ENCODE peak calls at places on chromosome 19, in six cellular contexts. X is spleen, G is kidney, E is fibroblast of lung, D is astrocyte of the cerebellum, L is left ventricle myocardium inferior. H is an unnamed sample.

GRCh38 chr19:33471111-33471996 is 50.2 kb downstream of the PEPD start:
- DNase-seq in G (no peak), L (no peak), X (peak), E (no peak), D (no peak), H (no peak)

GRCh38 chr19:1725100-1726064 is 27.9 kb upstream of the ONECUT3 start:
- DNase-seq in E (peak), X (no peak), D (no peak), L (peak), G (no peak), H (peak)

GRCh38 chr19:42198676-42199439 is 18.6 kb downstream of the DEDD2 start:
- DNase-seq in L (no peak), E (no peak), X (peak), D (no peak), G (peak), H (no peak)

GRCh38 chr19:35211545-35212230 is 16.9 kb downstream of the FAM187B start:
- DNase-seq in X (peak), L (peak), E (no peak), G (peak), D (no peak), H (no peak)

GRCh38 chr19:32201661-32202060 is 143.7 kb upstream of the ZNF507 start:
- DNase-seq in G (no peak), L (no peak), X (peak), D (no peak), E (no peak), H (no peak)

GRCh38 chr19:784541-784940 is 12.7 kb upstream of the PTBP1 start:
- DNase-seq in X (no peak), G (no peak), L (no peak), D (no peak), E (no peak), H (no peak)

GRCh38 chr19:19554074-19555023 is 16.3 kb downstream of the CILP2 start:
- DNase-seq in G (peak), L (peak), E (peak), D (peak), X (peak), H (no peak)

GRCh38 chr19:611506-611869 is 21.8 kb downstream of the HCN2 start:
- DNase-seq in G (no peak), D (peak), E (peak), L (no peak), X (no peak), H (peak)

GRCh38 chr19:52007436-52007804 is 591 bp downstream of the ZNF615 start:
- DNase-seq in X (no peak), E (no peak), D (no peak), G (no peak), L (no peak), H (no peak)

GRCh38 chr19:21460686-21461085 is 44.7 kb upstream of the ZNF429 start:
- DNase-seq in D (no peak), E (no peak), L (no peak), G (no peak), X (no peak), H (no peak)

GRCh38 chr19:54481326-54481930 is 8.3 kb upstream of the CDC42EP5 start:
- DNase-seq in E (peak), G (peak), D (no peak), L (no peak), X (no peak), H (no peak)

GRCh38 chr19:34925278-34925855 is 1.3 kb upstream of the ZNF30 start:
- DNase-seq in X (no peak), E (no peak), D (no peak), G (no peak), L (no peak), H (no peak)

GRCh38 chr19:41998246-41999020 is 4.4 kb upstream of the ATP1A3 start:
- DNase-seq in X (no peak), E (peak), D (no peak), G (no peak), L (peak), H (no peak)

GRCh38 chr19:6381030-6381750 is 5.5 kb upstream of the PSPN start:
- DNase-seq in X (no peak), E (no peak), L (no peak), G (no peak), D (no peak), H (no peak)

GRCh38 chr19:32814046-32814445 is 55.5 kb downstream of the SLC7A9 start:
- DNase-seq in L (no peak), X (no peak), E (no peak), G (no peak), D (no peak), H (no peak)

GRCh38 chr19:39599116-39599515 is 3.2 kb upstream of the LGALS13 start:
- DNase-seq in G (no peak), X (no peak), D (no peak), L (no peak), E (peak), H (peak)

GRCh38 chr19:21202865-21203494 is 61.1 kb downstream of the ZNF431 start:
- DNase-seq in L (no peak), E (peak), X (no peak), D (no peak), G (no peak), H (no peak)

GRCh38 chr19:54653181-54653809 is 9.5 kb upstream of the LILRB4 start:
- DNase-seq in D (no peak), G (no peak), X (no peak), L (no peak), E (peak), H (peak)

GRCh38 chr19:11423164-11423803 is 4.2 kb upstream of the RGL3 start:
- DNase-seq in X (no peak), G (peak), D (no peak), E (no peak), L (no peak), H (no peak)

GRCh38 chr19:11421607-11422098 is 2.5 kb upstream of the RGL3 start:
- DNase-seq in L (peak), X (peak), D (no peak), E (no peak), G (peak), H (no peak)

GRCh38 chr19:11420894-11421606 is 1.9 kb upstream of the RGL3 start:
- DNase-seq in L (peak), D (no peak), E (no peak), G (no peak), X (no peak), H (no peak)

GRCh38 chr19:11423804-11424318 is 4.7 kb upstream of the RGL3 start:
- DNase-seq in E (no peak), G (no peak), X (no peak), L (no peak), D (no peak), H (no peak)

GRCh38 chr19:11422163-11423068 is 3.3 kb upstream of the RGL3 start:
- DNase-seq in D (no peak), L (peak), G (peak), X (peak), E (peak), H (no peak)
- H3K4me3 ChIP-seq in D (no peak), L (peak), G (peak), X (peak), E (no peak), H (no peak)

GRCh38 chr19:56764296-56764695 is 76.2 kb downstream of the PEG3 start:
- DNase-seq in E (no peak), G (no peak), D (no peak), X (no peak), L (no peak), H (no peak)
- TF ChIP-seq CTCF in E (no peak), G (no peak), D (no peak), X (no peak), L (no peak), H (no peak)

GRCh38 chr19:3575949-3576673 is 3.4 kb downstream of the HMG20B start:
- DNase-seq in G (peak), E (no peak), D (no peak), L (no peak), X (no peak), H (no peak)
- H3K4me3 ChIP-seq in G (no peak), E (peak), D (peak), L (peak), X (no peak), H (peak)

DNA sequence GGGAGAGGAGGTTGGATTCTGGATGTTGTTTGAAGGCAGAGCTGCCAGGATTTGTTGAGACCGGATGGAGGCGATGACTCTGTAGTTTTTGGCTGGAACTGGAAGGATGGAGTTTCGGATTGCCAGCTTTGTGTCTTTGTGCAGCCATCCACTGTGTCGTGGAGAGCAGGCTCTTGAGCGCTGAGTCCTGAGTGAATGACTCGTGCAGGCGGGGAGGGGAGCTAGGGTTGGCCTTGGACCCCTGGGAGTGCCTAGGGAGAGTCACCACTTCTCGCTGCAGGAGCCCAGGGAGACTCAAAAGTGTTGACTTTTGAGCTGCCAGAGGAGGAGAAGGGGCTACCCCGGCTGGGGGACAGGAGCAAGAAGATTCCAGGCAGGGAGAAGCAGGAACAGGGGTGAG is 3.9 kb downstream of the TOMM40 start:
- DNase-seq in E (no peak), G (no peak), L (no peak), X (no peak), D (no peak), H (no peak)
- TF ChIP-seq CTCF in E (no peak), G (no peak), L (no peak), X (no peak), D (no peak), H (no peak)

GRCh38 chr19:15124572-15125231 is 17.5 kb downstream of the SYDE1 start:
- DNase-seq in G (no peak), L (no peak), X (no peak), E (no peak), D (no peak), H (no peak)

GRCh38 chr19:15128162-15128770 is 21.1 kb downstream of the SYDE1 start:
- DNase-seq in G (no peak), L (no peak), E (no peak), X (no peak), D (no peak), H (no peak)

GRCh38 chr19:15123900-15124299 is 16.7 kb downstream of the SYDE1 start:
- DNase-seq in G (no peak), D (no peak), X (no peak), L (peak), E (no peak), H (no peak)

GRCh38 chr19:15125232-15126067 is 18.2 kb downstream of the SYDE1 start:
- DNase-seq in D (peak), E (peak), X (peak), G (peak), L (peak), H (peak)

DNA sequence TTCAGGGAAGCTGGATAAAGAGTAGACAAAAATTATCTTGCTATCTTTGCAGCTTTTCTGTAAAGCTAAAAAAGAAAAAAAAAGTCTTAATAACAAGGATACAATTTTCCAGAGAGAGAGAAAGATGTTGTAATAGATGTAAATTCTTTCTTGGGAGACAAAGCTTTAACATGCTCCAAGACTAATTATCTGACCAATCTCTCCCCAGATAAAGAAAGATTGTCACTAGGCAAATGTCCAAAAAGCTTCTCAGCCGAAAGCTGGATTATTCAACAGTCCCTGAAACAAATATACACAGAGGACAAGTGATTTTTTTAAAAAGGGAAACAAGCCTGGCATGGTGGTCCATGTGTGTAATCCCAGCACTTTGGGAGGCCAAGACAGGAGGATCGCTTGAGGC is 19.3 kb downstream of the SYDE1 start:
- DNase-seq in G (no peak), X (no peak), D (no peak), E (no peak), L (no peak), H (no peak)
- H3K4me3 ChIP-seq in G (no peak), X (no peak), D (no peak), E (no peak), L (no peak), H (no peak)

GRCh38 chr19:49118565-49119410 is at the start of gene C19orf73:
- DNase-seq in G (peak), E (peak), D (peak), L (peak), X (peak), H (peak)
- TF ChIP-seq CTCF in G (no peak), E (no peak), D (no peak), L (peak), X (peak), H (peak)

GRCh38 chr19:16033721-16034120 is 42.6 kb upstream of the TPM4 start:
- DNase-seq in L (no peak), E (no peak), D (no peak), G (no peak), X (no peak), H (no peak)

GRCh38 chr19:16034180-16034579 is 42.1 kb upstream of the TPM4 start:
- DNase-seq in X (peak), E (no peak), L (no peak), G (no peak), D (no peak), H (no peak)

GRCh38 chr19:16036397-16036925 is 39.8 kb upstream of the TPM4 start:
- DNase-seq in L (no peak), E (no peak), D (no peak), X (peak), G (no peak), H (no peak)

GRCh38 chr19:16035601-16036297 is 40.5 kb upstream of the TPM4 start:
- DNase-seq in L (no peak), G (peak), E (no peak), D (no peak), X (peak), H (no peak)

GRCh38 chr19:16034958-16035560 is 41.2 kb upstream of the TPM4 start:
- DNase-seq in G (no peak), E (no peak), L (no peak), D (no peak), X (peak), H (no peak)
- H3K4me3 ChIP-seq in G (no peak), E (no peak), L (no peak), D (no peak), X (no peak), H (no peak)

DNA sequence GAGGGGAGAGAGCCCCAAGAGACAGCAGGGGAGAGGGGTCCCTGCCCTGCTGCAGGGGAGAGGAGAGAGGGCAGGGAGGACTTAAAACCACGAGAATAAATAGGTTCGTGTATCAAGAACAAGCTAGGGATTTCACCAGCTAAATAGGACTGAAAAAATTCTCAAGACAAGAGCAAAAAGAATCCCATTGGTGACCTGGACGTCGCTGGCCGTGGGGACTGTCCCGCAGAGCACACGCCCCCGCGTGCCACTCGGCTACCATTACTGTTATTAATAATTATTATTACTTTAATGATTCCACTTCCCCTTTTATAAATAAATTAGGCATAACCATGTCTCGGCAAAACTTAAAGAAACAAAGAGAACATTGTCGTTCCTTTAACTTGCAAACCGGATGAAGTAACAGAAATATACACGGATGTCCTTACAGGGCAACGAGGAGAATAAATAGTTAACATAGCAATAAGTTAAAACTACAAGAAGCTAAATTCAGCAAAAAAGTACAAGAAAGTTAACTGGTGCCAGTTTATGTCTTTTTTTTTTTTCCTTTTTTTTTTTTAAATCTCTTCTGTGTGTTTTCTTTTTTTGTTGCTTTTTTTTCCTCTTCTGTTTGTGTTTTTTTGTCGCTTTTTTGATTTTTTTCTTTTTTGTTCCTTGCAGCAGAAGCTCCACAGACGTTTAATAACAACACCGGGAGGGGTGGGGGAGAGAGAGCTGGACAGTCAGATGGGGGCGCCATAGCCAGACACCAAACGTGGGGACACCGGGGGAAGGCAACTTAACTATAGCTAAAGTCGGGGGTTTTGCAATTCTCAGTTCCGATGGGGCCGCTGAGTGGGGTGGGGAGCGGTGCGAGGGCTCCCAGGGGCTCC is 16.7 kb downstream of the PRKCSH start:
- DNase-seq in G (no peak), L (no peak), D (no peak), E (no peak), X (no peak), H (no peak)
- TF ChIP-seq CTCF in G (no peak), L (no peak), D (peak), E (peak), X (no peak), H (peak)

GRCh38 chr19:17195106-17195505 is 20.1 kb upstream of the USE1 start:
- DNase-seq in X (peak), G (peak), E (no peak), L (no peak), D (no peak), H (no peak)
- H3K4me3 ChIP-seq in X (no peak), G (no peak), E (no peak), L (no peak), D (no peak), H (no peak)

H was measured in astrocyte of the spinal cord.